ENCODE peak calls at places on chromosomes 5 and 9, in four cellular contexts. B is HL-60, X is K562, I is GM12878. V is an unnamed sample.

GRCh38 chr5:147485046-147485445 is 24.8 kb downstream of the DPYSL3 start:
- DNase-seq in X (no peak), B (no peak), I (no peak), V (no peak)

GRCh38 chr9:89969881-89970639 is 365.2 kb downstream of the GADD45G start:
- DNase-seq in B (no peak), X (no peak), I (no peak), V (no peak)

GRCh38 chr5:136308396-136308795 is 56.9 kb downstream of the TRPC7 start:
- DNase-seq in I (no peak), X (no peak), B (no peak), V (no peak)

GRCh38 chr9:88746029-88746743 is 211.2 kb downstream of the NXNL2 start:
- DNase-seq in I (no peak), B (no peak), X (no peak), V (no peak)

GRCh38 chr9:123609844-123610243 is 253.8 kb downstream of the CRB2 start:
- DNase-seq in I (no peak), X (no peak), B (no peak), V (no peak)

GRCh38 chr9:93698140-93698908 is 121.9 kb downstream of the PHF2 start:
- DNase-seq in I (no peak), B (no peak), X (no peak), V (no peak)

GRCh38 chr9:79360387-79361347 is 211.1 kb upstream of the TLE4 start:
- DNase-seq in B (no peak), I (no peak), X (no peak), V (no peak)

GRCh38 chr9:134206317-134207300 is 42.2 kb upstream of the RNU6ATAC start:
- DNase-seq in I (no peak), X (no peak), B (no peak), V (no peak)

GRCh38 chr5:171838066-171838465 is 52.4 kb downstream of the SMIM23 start:
- DNase-seq in B (no peak), X (no peak), I (no peak), V (no peak)

DNA sequence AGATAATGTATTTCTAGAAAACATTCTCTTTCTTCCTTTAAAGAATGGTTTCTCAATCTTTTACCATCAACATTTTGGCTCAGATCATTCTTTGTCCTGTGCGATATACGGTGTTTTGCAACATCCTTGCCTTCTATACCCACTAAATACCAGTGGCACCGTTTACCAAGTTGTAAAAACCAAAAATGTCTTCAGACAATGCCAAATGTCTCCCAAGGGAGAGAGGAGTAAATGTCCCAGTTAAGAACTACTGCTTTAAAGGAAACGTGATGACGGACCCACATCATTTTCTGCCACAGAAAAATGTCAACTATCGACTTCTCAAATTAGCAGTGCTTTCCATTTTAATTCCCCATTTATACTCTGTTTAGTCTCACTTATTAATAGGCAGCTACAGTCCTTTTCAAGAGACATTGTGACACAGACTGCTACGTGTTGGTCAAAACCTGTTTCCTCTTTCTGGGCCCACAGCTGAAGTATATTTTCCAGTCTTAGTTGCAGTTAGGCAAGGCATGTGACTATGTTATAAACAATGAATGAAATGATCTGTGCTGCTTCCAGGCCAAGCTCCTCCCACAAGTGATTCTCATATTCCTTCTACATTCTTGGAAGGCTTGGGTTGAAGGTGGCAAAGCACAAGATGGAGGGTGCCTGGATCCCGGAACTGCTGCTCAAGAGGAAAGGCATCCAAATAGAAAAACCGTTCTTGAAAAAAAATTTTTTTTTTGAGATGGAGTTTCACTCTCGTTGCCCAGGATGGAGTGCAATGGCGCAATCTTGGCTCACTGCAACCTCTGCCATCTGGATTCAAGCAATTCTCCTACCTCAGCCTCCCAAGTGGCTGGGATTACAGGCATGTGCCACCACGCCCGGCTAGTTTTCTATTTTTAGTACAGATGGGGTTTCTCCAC is 8.8 kb downstream of the PRXL2C start:
- DNase-seq in I (no peak), B (peak), X (no peak), V (no peak)
- TF ChIP-seq POLR2AphosphoS5 in I (no peak), B (peak), X (no peak), V (no peak)

DNA sequence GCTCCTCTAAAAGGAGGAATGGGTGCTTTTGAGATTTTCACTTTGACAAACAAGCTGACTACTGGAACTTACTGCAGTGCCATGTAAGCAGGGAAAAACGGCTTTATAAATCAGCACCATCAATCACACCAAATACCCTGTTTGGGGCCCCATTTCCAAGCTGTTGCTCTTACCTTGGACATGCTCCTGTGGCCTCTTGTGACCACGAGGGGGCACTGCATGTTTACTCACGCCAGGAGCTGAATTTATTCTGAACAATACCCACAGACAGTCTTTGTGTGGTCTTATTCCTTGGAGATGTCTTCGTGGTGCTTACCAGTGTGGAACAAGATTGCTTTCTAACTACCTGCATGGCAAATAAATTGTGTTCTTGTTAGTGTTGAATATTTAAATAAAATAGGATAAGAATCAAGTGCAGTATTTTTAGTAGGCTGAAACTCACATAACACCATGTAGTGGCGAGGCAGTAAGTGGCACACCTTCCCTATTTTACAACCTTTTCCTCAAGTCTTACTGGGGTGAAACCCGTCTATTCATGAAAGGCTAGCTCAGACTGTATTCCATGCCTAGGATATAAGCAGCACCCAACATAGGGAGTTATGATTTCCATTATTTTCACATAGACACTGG is 155.5 kb upstream of the NMUR2 start:
- DNase-seq in X (peak), B (peak), I (no peak), V (peak)
- TF ChIP-seq SPI1 in X (no peak), B (no peak), I (no peak), V (no peak)

DNA sequence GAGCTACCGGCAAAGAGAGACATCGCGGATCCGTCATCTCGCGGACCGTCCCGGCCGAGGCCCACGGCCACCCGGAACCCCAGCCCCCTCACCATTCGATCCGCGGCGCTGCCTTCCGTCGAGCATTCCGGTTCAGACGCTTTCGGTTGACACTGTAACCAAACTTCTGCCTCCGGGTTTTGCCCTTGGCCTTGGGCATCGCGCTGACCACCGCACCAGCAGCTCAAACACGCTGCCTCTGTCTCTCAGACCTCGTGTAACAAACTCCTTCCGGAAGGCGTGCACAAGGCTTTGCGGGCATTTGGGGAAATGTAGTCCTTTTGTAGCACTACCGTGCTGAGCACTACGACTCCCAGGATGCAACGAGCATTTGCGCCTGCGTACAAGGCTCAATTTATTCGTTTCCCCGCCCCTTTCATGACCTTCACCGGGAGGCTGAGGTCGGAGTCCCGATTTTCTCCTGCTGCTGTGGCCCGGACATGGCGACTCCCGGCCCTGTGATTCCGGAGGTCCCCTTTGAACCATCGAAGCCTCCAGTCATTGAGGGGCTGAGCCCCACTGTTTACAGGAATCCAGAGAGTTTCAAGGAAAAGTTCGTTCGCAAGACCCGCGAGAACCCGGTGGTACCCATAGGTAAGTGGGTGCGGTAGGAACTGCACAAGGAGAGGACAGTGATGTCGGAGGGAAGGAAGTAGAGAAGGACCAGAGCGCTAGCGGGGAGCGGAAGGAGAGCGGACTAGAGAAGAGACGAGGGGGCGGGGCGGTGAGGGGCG is at the start of the genes HIGD2A and NOP16:
- DNase-seq in I (peak), B (peak), X (peak), V (peak)
- TF ChIP-seq POLR2AphosphoS5 in I (peak), B (peak), X (peak), V (peak)

DNA sequence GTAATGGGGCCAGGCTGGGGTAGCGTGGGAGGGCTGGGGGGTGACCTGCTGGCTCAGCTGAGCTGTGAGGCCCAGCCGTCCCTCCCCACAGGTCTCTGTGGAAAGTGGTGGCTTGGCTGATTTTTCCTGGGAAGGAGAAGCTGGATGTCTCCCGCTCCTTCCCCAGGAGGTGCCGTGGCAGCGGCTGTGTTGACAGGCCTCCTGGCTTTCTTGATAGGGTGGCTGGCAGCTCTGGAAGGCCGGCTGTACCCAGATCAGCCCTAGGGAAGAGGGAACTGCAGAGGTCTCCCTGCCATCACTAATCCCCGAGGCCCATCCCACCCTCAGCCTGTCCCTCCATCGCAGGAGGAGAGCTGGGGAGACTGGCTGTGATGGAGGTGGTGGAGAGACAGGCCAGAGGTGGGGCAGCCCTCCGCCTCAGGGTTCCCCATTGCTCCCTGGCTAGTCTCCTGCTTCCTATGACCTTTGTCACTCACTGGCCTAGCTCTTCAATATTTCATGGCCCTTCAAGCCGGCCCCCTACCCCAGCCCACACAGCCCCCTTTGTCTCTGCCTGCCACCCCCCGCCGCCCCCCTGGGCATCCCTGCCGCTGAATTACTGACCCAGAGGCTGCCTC is 6.8 kb downstream of the CXXC5 start:
- DNase-seq in B (no peak), X (no peak), I (no peak), V (no peak)
- TF ChIP-seq SPI1 in B (no peak), X (no peak), I (no peak), V (no peak)

GRCh38 chr5:52796507-52797103 is 8.9 kb downstream of the ITGA1 start:
- DNase-seq in B (no peak), I (no peak), X (no peak), V (no peak)

GRCh38 chr5:52798952-52799351 is 11.2 kb downstream of the ITGA1 start:
- DNase-seq in B (no peak), X (no peak), I (no peak), V (no peak)

GRCh38 chr5:52791366-52791765 is 3.6 kb downstream of the ITGA1 start:
- DNase-seq in X (no peak), I (no peak), B (no peak), V (no peak)

GRCh38 chr5:52789867-52790266 is 2.2 kb downstream of the ITGA1 start:
- DNase-seq in X (no peak), I (no peak), B (no peak), V (no peak)

GRCh38 chr5:52794519-52794918 is 6.8 kb downstream of the ITGA1 start:
- DNase-seq in X (no peak), I (no peak), B (no peak), V (no peak)
- TF ChIP-seq POLR2AphosphoS5 in X (no peak), I (no peak), B (no peak), V (no peak)

GRCh38 chr9:120625222-120625621 is 45.3 kb upstream of the CDK5RAP2 start:
- DNase-seq in I (no peak), X (no peak), B (no peak), V (no peak)

GRCh38 chr9:120627073-120627472 is 47.1 kb upstream of the CDK5RAP2 start:
- DNase-seq in X (no peak), B (no peak), I (no peak), V (no peak)

GRCh38 chr9:120626512-120626911 is 46.5 kb upstream of the CDK5RAP2 start:
- DNase-seq in I (no peak), X (no peak), B (no peak), V (no peak)

GRCh38 chr9:120622790-120623189 is 42.8 kb upstream of the CDK5RAP2 start:
- DNase-seq in B (no peak), I (no peak), X (no peak), V (no peak)

DNA sequence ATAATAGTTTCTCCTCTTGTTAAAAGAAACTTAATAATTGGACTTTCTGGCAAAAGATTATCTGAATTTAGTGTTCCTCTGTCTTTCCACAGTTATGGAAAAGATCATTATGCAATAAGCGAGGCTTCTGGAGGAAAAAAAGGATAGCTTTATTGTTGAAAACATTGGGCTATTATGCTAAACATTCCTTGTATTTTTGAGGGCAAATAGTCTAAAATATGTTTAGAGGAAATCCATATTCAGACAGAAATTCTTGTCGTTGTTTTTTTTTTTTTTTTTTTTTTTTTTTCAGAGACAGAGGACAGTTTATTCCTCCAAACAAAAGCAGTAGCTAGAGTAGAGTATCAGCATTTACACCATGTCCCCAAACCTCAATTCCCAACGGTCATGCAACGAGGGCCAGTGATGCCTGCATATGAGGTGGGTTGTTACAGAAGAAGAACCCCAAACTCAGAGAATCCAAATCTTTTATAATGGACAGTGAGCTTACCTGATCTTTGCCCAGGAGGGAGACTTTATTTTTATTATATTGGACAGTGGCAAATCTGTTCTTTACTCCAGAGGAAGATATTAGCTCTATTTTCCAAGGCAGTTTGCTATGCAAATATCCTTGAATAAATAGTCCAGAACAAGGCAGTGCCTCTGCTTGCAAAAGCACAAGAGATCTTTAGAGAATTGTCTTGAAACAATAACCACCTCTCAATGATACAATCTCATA is 48.4 kb upstream of the CDK5RAP2 start:
- DNase-seq in I (no peak), X (no peak), B (no peak), V (no peak)
- TF ChIP-seq SPI1 in I (no peak), X (no peak), B (no peak), V (no peak)